ENCODE peak calls at places on chromosomes 4 and X, in nine cellular contexts. X, F, R, D, C, Z, A, J and V are unnamed samples.

GRCh38 chr4:171279131-171279530 is 534.1 kb upstream of the GALNTL6 start:
- DNase-seq in R (no peak), J (no peak), F (no peak), D (no peak), Z (no peak), C (no peak), X (no peak), A (no peak), V (no peak)

GRCh38 chrX:28586891-28587635 is at the start of gene IL1RAPL1:
- DNase-seq in R (no peak), D (no peak), J (peak), A (peak), X (no peak), F (peak), C (peak), Z (no peak), V (peak)

GRCh38 chr4:24632011-24632410 is 47.7 kb upstream of the DHX15 start:
- DNase-seq in F (no peak), Z (no peak), J (no peak), R (no peak), C (no peak), A (no peak), X (no peak), D (no peak), V (no peak)

GRCh38 chrX:19866626-19867410 is 20.6 kb downstream of the SH3KBP1 start:
- DNase-seq in D (no peak), R (no peak), Z (no peak), F (no peak), J (no peak), C (no peak), X (no peak), A (no peak), V (no peak)

GRCh38 chr4:111546881-111547280 is 598.4 kb upstream of the FAM241A start:
- DNase-seq in A (no peak), D (no peak), Z (no peak), C (no peak), R (peak), F (no peak), J (no peak), X (no peak), V (no peak)

GRCh38 chr4:20074450-20074849 is 177.3 kb upstream of the SLIT2 start:
- DNase-seq in F (peak), D (no peak), Z (no peak), X (no peak), R (no peak), A (no peak), J (no peak), C (no peak), V (no peak)

GRCh38 chrX:15465347-15465746 is 27.8 kb downstream of the PIR start:
- DNase-seq in A (peak), J (no peak), D (no peak), R (no peak), C (no peak), Z (peak), F (no peak), X (no peak), V (no peak)

GRCh38 chr4:106763044-106763443 is 273.1 kb downstream of the DKK2 start:
- DNase-seq in D (no peak), C (no peak), R (no peak), A (peak), F (peak), X (no peak), J (peak), Z (no peak), V (no peak)

GRCh38 chr4:25092139-25092538 is 61.4 kb upstream of the LGI2 start:
- DNase-seq in R (no peak), J (no peak), D (no peak), Z (no peak), X (no peak), C (no peak), A (no peak), F (peak), V (no peak)

GRCh38 chrX:46125139-46125538 is 420.1 kb downstream of the ZNF674 start:
- DNase-seq in F (no peak), X (no peak), J (no peak), Z (no peak), R (no peak), A (no peak), C (peak), D (no peak), V (no peak)

GRCh38 chr4:151182455-151182854 is 83.0 kb downstream of the RPS3A start:
- DNase-seq in X (no peak), R (no peak), J (no peak), F (no peak), D (no peak), C (no peak), A (no peak), Z (no peak), V (no peak)

GRCh38 chr4:94447754-94448411 is 3.9 kb upstream of the PDLIM5 start:
- DNase-seq in R (no peak), J (peak), F (no peak), D (no peak), X (no peak), Z (no peak), C (no peak), A (no peak), V (no peak)

GRCh38 chrX:39759526-39760224 is 338.1 kb downstream of the BCOR start:
- DNase-seq in X (no peak), C (no peak), F (no peak), J (peak), A (peak), Z (no peak), D (no peak), R (peak), V (no peak)

GRCh38 chr4:114519368-114519767 is 79.2 kb upstream of the UGT8 start:
- DNase-seq in J (no peak), F (no peak), X (no peak), D (no peak), Z (no peak), C (no peak), R (peak), A (no peak), V (no peak)

GRCh38 chr4:22427676-22428075 is 88.2 kb downstream of the ADGRA3 start:
- DNase-seq in F (no peak), D (no peak), C (no peak), J (no peak), Z (no peak), A (no peak), X (no peak), R (peak), V (no peak)

GRCh38 chr4:6576512-6576911 is 1.5 kb downstream of the MAN2B2 start:
- DNase-seq in R (no peak), Z (no peak), J (no peak), D (no peak), A (no peak), C (no peak), X (peak), F (no peak), V (no peak)

GRCh38 chr4:75985116-75985515 is 5.6 kb downstream of the SDAD1 start:
- DNase-seq in A (peak), X (no peak), J (peak), Z (peak), F (no peak), D (no peak), R (no peak), C (no peak), V (peak)

GRCh38 chr4:187478292-187479205 is 517.0 kb upstream of the ZFP42 start:
- DNase-seq in R (peak), D (no peak), A (peak), J (peak), F (peak), C (no peak), Z (peak), X (no peak), V (peak)

GRCh38 chr4:172688536-172688935 is 480.1 kb upstream of the GALNT7 start:
- DNase-seq in J (no peak), R (no peak), X (no peak), Z (no peak), A (no peak), F (peak), D (no peak), C (peak), V (no peak)

GRCh38 chr4:81963005-81963404 is 410.8 kb downstream of the HNRNPD start:
- DNase-seq in X (no peak), R (no peak), F (no peak), D (no peak), A (no peak), C (no peak), J (no peak), Z (no peak), V (no peak)

GRCh38 chrX:136961594-136962135 is 72.1 kb downstream of the GPR101 start:
- DNase-seq in R (no peak), Z (no peak), A (peak), C (no peak), D (no peak), J (no peak), F (no peak), X (no peak), V (no peak)

GRCh38 chr4:170122252-170122651 is 32.5 kb upstream of the AADAT start:
- DNase-seq in A (no peak), R (no peak), C (no peak), J (peak), Z (no peak), D (no peak), X (no peak), F (peak), V (peak)

GRCh38 chr4:141346144-141346543 is 125.4 kb downstream of the ZNF330 start:
- DNase-seq in F (peak), D (no peak), J (peak), Z (peak), R (peak), C (peak), A (peak), X (no peak), V (peak)

GRCh38 chr4:134567461-134567860 is 365.9 kb upstream of the PABPC4L start:
- DNase-seq in X (no peak), A (peak), C (no peak), R (no peak), J (no peak), F (peak), D (no peak), Z (no peak), V (no peak)

GRCh38 chr4:26613735-26614134 is 29.9 kb downstream of the TBC1D19 start:
- DNase-seq in Z (no peak), F (no peak), X (no peak), C (no peak), D (no peak), R (no peak), A (no peak), J (no peak), V (no peak)

GRCh38 chrX:15579778-15580747 is 20.7 kb downstream of the ACE2 start:
- DNase-seq in F (peak), R (peak), D (no peak), J (peak), C (peak), A (no peak), Z (no peak), X (no peak), V (no peak)

GRCh38 chr4:3852751-3853150 is 86.6 kb downstream of the ADRA2C start:
- DNase-seq in J (no peak), D (no peak), X (no peak), R (no peak), C (no peak), F (no peak), Z (no peak), A (no peak), V (no peak)

GRCh38 chrX:2614911-2615310 is 76.2 kb upstream of the CD99 start:
- DNase-seq in X (no peak), Z (peak), C (peak), D (no peak), F (peak), R (no peak), A (no peak), J (peak), V (no peak)

GRCh38 chr4:3781997-3782930 is 16.1 kb downstream of the ADRA2C start:
- DNase-seq in X (no peak), A (no peak), C (no peak), J (no peak), Z (no peak), D (no peak), F (no peak), R (no peak), V (no peak)

GRCh38 chr4:177222776-177223175 is 86.9 kb upstream of the NEIL3 start:
- DNase-seq in X (no peak), J (no peak), R (no peak), Z (no peak), D (no peak), A (no peak), C (no peak), F (no peak), V (no peak)

GRCh38 chr4:5378002-5378401 is 326.7 kb downstream of the STK32B start:
- DNase-seq in A (peak), F (peak), D (no peak), J (no peak), C (no peak), R (peak), Z (no peak), X (no peak), V (no peak)

GRCh38 chrX:107227780-107228485 is 21.5 kb downstream of the DNAAF6 start:
- DNase-seq in Z (no peak), R (no peak), X (no peak), A (no peak), F (no peak), D (no peak), C (no peak), J (no peak), V (no peak)

GRCh38 chr4:85477538-85477937 is 2.6 kb downstream of the ARHGAP24 start:
- DNase-seq in A (no peak), X (no peak), J (no peak), Z (no peak), F (no peak), R (peak), C (no peak), D (no peak), V (no peak)

GRCh38 chr4:175146799-175147198 is 228.6 kb downstream of the ADAM29 start:
- DNase-seq in A (no peak), D (no peak), Z (no peak), F (no peak), R (no peak), X (no peak), C (no peak), J (no peak), V (no peak)

GRCh38 chr4:173434226-173434625 is 35.3 kb upstream of the SCRG1 start:
- DNase-seq in R (no peak), F (no peak), J (no peak), X (no peak), Z (no peak), D (no peak), A (no peak), C (no peak), V (no peak)

GRCh38 chr4:8380511-8381415 is 59.8 kb downstream of the ACOX3 start:
- DNase-seq in C (no peak), A (no peak), F (no peak), X (no peak), Z (no peak), D (no peak), J (no peak), R (no peak), V (no peak)

GRCh38 chr4:13541176-13541604 is 3.1 kb downstream of the NKX3-2 start:
- DNase-seq in R (no peak), A (no peak), Z (no peak), X (no peak), J (no peak), F (no peak), C (no peak), D (no peak), V (no peak)